ENCODE peak calls at places on chromosomes 4 and X, in eight cellular contexts. C, N, R, Y, P, X, A and O are unnamed samples.

GRCh38 chr4:41061482-41062185 is 152.7 kb downstream of the APBB2 start:
- DNase-seq in N (no peak), Y (no peak), P (no peak), X (peak; percentile 63), R (peak; percentile 69), A (no peak), C (no peak), O (no peak)

GRCh38 chr4:151117371-151117962 is 18.0 kb downstream of the RPS3A start:
- DNase-seq in A (no peak), C (no peak), X (peak; percentile 84), P (peak; percentile 30), N (no peak), R (peak; percentile 72), Y (peak; percentile 56), O (peak; percentile 24)

GRCh38 chr4:13546855-13547562 is 2.7 kb upstream of the NKX3-2 start:
- DNase-seq in C (no peak), R (no peak), P (no peak), A (no peak), N (no peak), Y (no peak), X (no peak), O (no peak)

GRCh38 chr4:115852767-115853091 is 739.3 kb upstream of the NDST4 start:
- DNase-seq in C (no peak), X (no peak), Y (no peak), N (no peak), A (no peak), P (no peak), R (no peak), O (no peak)

GRCh38 chr4:53307819-53308773 is 57.8 kb downstream of the SCFD2 start:
- DNase-seq in N (no peak), Y (no peak), C (no peak), P (no peak), A (no peak), R (no peak), X (no peak), O (no peak)

GRCh38 chr4:98148856-98149255 is 5.6 kb upstream of the STPG2 start:
- DNase-seq in P (no peak), A (no peak), R (peak; percentile 34), N (no peak), C (no peak), Y (peak; percentile 81), X (peak; percentile 23), O (no peak)

GRCh38 chr4:48258845-48259397 is 10.7 kb downstream of the TEC start:
- DNase-seq in C (no peak), A (no peak), N (no peak), P (no peak), X (no peak), R (no peak), Y (no peak), O (no peak)

GRCh38 chr4:52665592-52665991 is 6.5 kb upstream of the USP46 start:
- DNase-seq in X (peak; percentile 42), P (no peak), A (no peak), R (peak; percentile 20), C (no peak), N (no peak), Y (peak; percentile 42), O (no peak)

GRCh38 chr4:54363037-54363436 is 133.9 kb downstream of the PDGFRA start:
- DNase-seq in A (no peak), Y (no peak), C (no peak), P (no peak), R (no peak), N (no peak), X (no peak), O (no peak)

GRCh38 chr4:55369968-55370367 is 23.9 kb downstream of the SRD5A3 start:
- DNase-seq in Y (no peak), C (no peak), N (no peak), A (no peak), R (no peak), X (no peak), P (no peak), O (no peak)

GRCh38 chr4:3720461-3720860 is 45.7 kb upstream of the ADRA2C start:
- DNase-seq in C (no peak), N (no peak), R (no peak), A (no peak), Y (no peak), P (no peak), X (no peak), O (no peak)

GRCh38 chr4:109816082-109816442 is 500 bp downstream of the GAR1 start:
- DNase-seq in C (no peak), P (no peak), Y (no peak), R (no peak), A (no peak), N (peak; percentile 32), X (no peak), O (no peak)

GRCh38 chrX:125289209-125289608 is 30.5 kb upstream of the TEX13C start:
- DNase-seq in R (peak; percentile 25), X (no peak), A (no peak), Y (no peak), P (no peak), C (no peak), N (no peak), O (no peak)

GRCh38 chr4:151604238-151604637 is 156.6 kb downstream of the GATB start:
- DNase-seq in R (peak; percentile 34), P (peak; percentile 4), Y (peak; percentile 19), C (no peak), A (no peak), N (no peak), X (peak; percentile 71), O (no peak)